ENCODE peak calls at places on chromosomes 5 and 9, in four cellular contexts. One of them, this sample, is unnamed.
A peak's percentile ranks its signal among the peaks of the same experiment; 100 is the strongest.

GRCh38 chr9:113011911-113012381 is at the start of gene ZNF883:
- DNase-seq in substantia nigra: peak; percentile 67
- DNase-seq in kidney: peak; percentile 79
- DNase-seq in RWPE1: peak; percentile 50
- DNase-seq in this sample: no peak

GRCh38 chr9:114426046-114426948 is 38.5 kb upstream of the AKNA start:
- DNase-seq in substantia nigra: no peak
- DNase-seq in RWPE1: no peak
- DNase-seq in kidney: no peak
- DNase-seq in this sample: no peak

GRCh38 chr9:129071526-129072131 is 9.3 kb upstream of the DOLPP1 start:
- DNase-seq in kidney: no peak
- DNase-seq in substantia nigra: no peak
- DNase-seq in RWPE1: no peak
- DNase-seq in this sample: no peak

GRCh38 chr9:14303526-14303925 is 10.4 kb downstream of the NFIB start:
- DNase-seq in kidney: no peak
- DNase-seq in substantia nigra: peak; percentile 78
- DNase-seq in RWPE1: no peak
- DNase-seq in this sample: no peak

GRCh38 chr9:93295456-93296076 is 111.6 kb downstream of the WNK2 start:
- DNase-seq in kidney: no peak
- DNase-seq in substantia nigra: no peak
- DNase-seq in RWPE1: no peak
- DNase-seq in this sample: no peak

GRCh38 chr5:80072103-80073073 is 37.2 kb downstream of the THBS4 start:
- DNase-seq in substantia nigra: no peak
- DNase-seq in RWPE1: no peak
- DNase-seq in kidney: no peak
- DNase-seq in this sample: no peak

GRCh38 chr9:36036780-36037579 is at the start of gene RECK:
- DNase-seq in kidney: peak; percentile 95
- DNase-seq in RWPE1: peak; percentile 93
- DNase-seq in substantia nigra: peak; percentile 93
- DNase-seq in this sample: peak; percentile 16

GRCh38 chr5:180180846-180181245 is 28.2 kb downstream of the RASGEF1C start:
- DNase-seq in kidney: no peak
- DNase-seq in substantia nigra: no peak
- DNase-seq in RWPE1: no peak
- DNase-seq in this sample: no peak

GRCh38 chr9:76155361-76155760 is 238.9 kb downstream of the RFK start:
- DNase-seq in kidney: no peak
- DNase-seq in RWPE1: no peak
- DNase-seq in substantia nigra: no peak
- DNase-seq in this sample: no peak

GRCh38 chr9:22813520-22813919 is 366.9 kb downstream of the DMRTA1 start:
- DNase-seq in substantia nigra: no peak
- DNase-seq in RWPE1: no peak
- DNase-seq in kidney: no peak
- DNase-seq in this sample: no peak

GRCh38 chr9:126303488-126303887 is 23.1 kb upstream of the MVB12B start:
- DNase-seq in RWPE1: no peak
- DNase-seq in substantia nigra: no peak
- DNase-seq in kidney: no peak
- DNase-seq in this sample: no peak

GRCh38 chr5:84274585-84275468 is 109.9 kb downstream of the EDIL3 start:
- DNase-seq in RWPE1: peak; percentile 53
- DNase-seq in kidney: no peak
- DNase-seq in substantia nigra: peak; percentile 27
- DNase-seq in this sample: no peak

GRCh38 chr5:11385901-11386293 is 518.3 kb downstream of the CTNND2 start:
- DNase-seq in kidney: no peak
- DNase-seq in substantia nigra: peak; percentile 46
- DNase-seq in RWPE1: no peak
- DNase-seq in this sample: no peak

GRCh38 chr5:133709074-133709676 is 96.8 kb upstream of the FSTL4 start:
- DNase-seq in substantia nigra: no peak
- DNase-seq in RWPE1: no peak
- DNase-seq in kidney: no peak
- DNase-seq in this sample: no peak

GRCh38 chr9:92977279-92977678 is 30.0 kb downstream of the FGD3 start:
- DNase-seq in substantia nigra: no peak
- DNase-seq in RWPE1: no peak
- DNase-seq in kidney: no peak
- DNase-seq in this sample: no peak

GRCh38 chr5:151553130-151553670 is 37.9 kb downstream of the FAT2 start:
- DNase-seq in RWPE1: no peak
- DNase-seq in substantia nigra: no peak
- DNase-seq in kidney: no peak
- DNase-seq in this sample: no peak

GRCh38 chr5:14669975-14670374 is 5.5 kb downstream of the OTULIN start:
- DNase-seq in substantia nigra: no peak
- DNase-seq in kidney: no peak
- DNase-seq in RWPE1: peak; percentile 49
- DNase-seq in this sample: peak; percentile 58

GRCh38 chr9:124657526-124657925 is 113.6 kb downstream of the NR6A1 start:
- DNase-seq in substantia nigra: no peak
- DNase-seq in RWPE1: no peak
- DNase-seq in kidney: no peak
- DNase-seq in this sample: no peak

GRCh38 chr5:4226565-4226964 is 630.9 kb downstream of the IRX1 start:
- DNase-seq in kidney: no peak
- DNase-seq in RWPE1: no peak
- DNase-seq in substantia nigra: no peak
- DNase-seq in this sample: no peak

GRCh38 chr5:115461506-115462290 is 82.9 kb downstream of the FEM1C start:
- DNase-seq in kidney: no peak
- DNase-seq in RWPE1: peak; percentile 81
- DNase-seq in substantia nigra: no peak
- DNase-seq in this sample: peak; percentile 84

GRCh38 chr9:121612511-121612998 is 38.9 kb upstream of the DAB2IP start:
- DNase-seq in substantia nigra: no peak
- DNase-seq in RWPE1: peak; percentile 86
- DNase-seq in kidney: no peak
- DNase-seq in this sample: peak; percentile 20

GRCh38 chr9:14238044-14238443 is 75.9 kb downstream of the NFIB start:
- DNase-seq in RWPE1: peak; percentile 35
- DNase-seq in substantia nigra: no peak
- DNase-seq in kidney: no peak
- DNase-seq in this sample: peak; percentile 18

GRCh38 chr5:57581222-57581621 is 98.6 kb upstream of the ACTBL2 start:
- DNase-seq in kidney: no peak
- DNase-seq in RWPE1: no peak
- DNase-seq in substantia nigra: no peak
- DNase-seq in this sample: no peak

GRCh38 chr9:133771486-133772482 is 33.6 kb upstream of the SARDH start:
- DNase-seq in substantia nigra: no peak
- DNase-seq in kidney: peak; percentile 53
- DNase-seq in RWPE1: no peak
- DNase-seq in this sample: no peak

GRCh38 chr9:87827341-87827740 is 55.3 kb upstream of the SPATA31E1 start:
- DNase-seq in substantia nigra: no peak
- DNase-seq in kidney: no peak
- DNase-seq in RWPE1: no peak
- DNase-seq in this sample: no peak

GRCh38 chr5:175206651-175207050 is 237.3 kb downstream of the DRD1 start:
- DNase-seq in kidney: no peak
- DNase-seq in RWPE1: no peak
- DNase-seq in substantia nigra: no peak
- DNase-seq in this sample: no peak

GRCh38 chr5:95439801-95440493 is 48.8 kb downstream of the FAM81B start:
- DNase-seq in RWPE1: no peak
- DNase-seq in kidney: no peak
- DNase-seq in substantia nigra: no peak
- DNase-seq in this sample: no peak

GRCh38 chr9:16147726-16148125 is 594.9 kb downstream of the CCDC171 start:
- DNase-seq in kidney: no peak
- DNase-seq in RWPE1: no peak
- DNase-seq in substantia nigra: peak; percentile 19
- DNase-seq in this sample: no peak

GRCh38 chr5:178279723-178280438 is 47.3 kb upstream of the PHYKPL start:
- DNase-seq in substantia nigra: peak; percentile 95
- DNase-seq in kidney: peak; percentile 96
- DNase-seq in RWPE1: peak; percentile 91
- DNase-seq in this sample: no peak

GRCh38 chr9:124219290-124219605 is 38.5 kb upstream of the NEK6 start:
- DNase-seq in RWPE1: no peak
- DNase-seq in kidney: no peak
- DNase-seq in substantia nigra: no peak
- DNase-seq in this sample: no peak

DNA sequence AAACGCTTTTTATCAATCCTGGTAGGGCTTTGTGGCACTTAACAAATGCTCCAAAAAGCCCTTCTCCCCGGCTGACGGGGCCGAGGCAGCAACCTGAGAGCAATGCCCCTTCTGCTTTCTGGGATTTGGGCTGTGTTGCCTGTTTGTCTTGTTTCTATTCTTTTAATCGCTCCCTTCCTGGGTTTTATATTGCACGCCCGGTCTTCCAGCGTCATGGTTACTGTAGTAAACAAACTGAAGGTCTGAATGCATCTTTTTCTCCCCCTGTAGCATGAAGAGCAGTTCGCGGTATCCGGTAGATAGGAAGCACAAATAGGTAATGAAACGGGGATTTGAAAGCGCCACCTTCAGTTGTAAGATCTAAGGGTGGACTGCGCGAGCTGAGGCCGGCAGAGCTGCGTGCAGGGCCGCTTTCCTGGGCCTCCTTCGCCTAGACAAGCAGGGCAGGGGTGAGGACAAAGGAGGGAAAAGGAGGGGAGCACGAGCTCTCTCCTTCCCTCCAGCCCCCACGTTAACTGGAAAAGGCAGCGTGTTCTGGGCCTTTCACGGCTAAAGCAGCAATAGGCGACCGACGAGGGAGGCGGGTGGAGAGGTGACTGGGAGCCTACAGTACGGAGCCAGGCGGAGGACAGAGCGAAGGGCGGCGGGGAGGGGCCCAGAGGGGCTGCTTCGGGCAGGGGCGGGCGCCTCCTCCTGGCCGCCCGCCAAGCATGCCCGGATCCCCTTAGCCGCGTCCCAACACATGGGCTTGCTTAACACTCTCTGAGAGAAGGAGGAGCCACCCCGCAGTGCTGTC is 49.3 kb upstream of the ZNF366 start:
- DNase-seq in RWPE1: no peak
- DNase-seq in substantia nigra: peak; percentile 45
- DNase-seq in kidney: peak; percentile 86
- DNase-seq in this sample: no peak
- H3K27ac ChIP-seq in RWPE1: peak overlapping the region; percentile 55
- H3K27ac ChIP-seq in substantia nigra: peak overlapping the region; percentile 55
- H3K27ac ChIP-seq in kidney: peak overlapping the region; percentile 72
- H3K27ac ChIP-seq in this sample: peak overlapping the region; percentile 10

GRCh38 chr5:170150713-170151104 is 45.0 kb downstream of the FOXI1 start:
- DNase-seq in substantia nigra: no peak
- DNase-seq in kidney: no peak
- DNase-seq in RWPE1: no peak
- DNase-seq in this sample: no peak

GRCh38 chr5:170154297-170154696 is 48.6 kb downstream of the FOXI1 start:
- DNase-seq in kidney: no peak
- DNase-seq in RWPE1: no peak
- DNase-seq in substantia nigra: no peak
- DNase-seq in this sample: no peak

GRCh38 chr5:170149206-170149515 is 43.5 kb downstream of the FOXI1 start:
- DNase-seq in RWPE1: no peak
- DNase-seq in kidney: no peak
- DNase-seq in substantia nigra: no peak
- DNase-seq in this sample: no peak

GRCh38 chr5:170148430-170149205 is 42.9 kb downstream of the FOXI1 start:
- DNase-seq in RWPE1: no peak
- DNase-seq in substantia nigra: no peak
- DNase-seq in kidney: no peak
- DNase-seq in this sample: no peak

DNA sequence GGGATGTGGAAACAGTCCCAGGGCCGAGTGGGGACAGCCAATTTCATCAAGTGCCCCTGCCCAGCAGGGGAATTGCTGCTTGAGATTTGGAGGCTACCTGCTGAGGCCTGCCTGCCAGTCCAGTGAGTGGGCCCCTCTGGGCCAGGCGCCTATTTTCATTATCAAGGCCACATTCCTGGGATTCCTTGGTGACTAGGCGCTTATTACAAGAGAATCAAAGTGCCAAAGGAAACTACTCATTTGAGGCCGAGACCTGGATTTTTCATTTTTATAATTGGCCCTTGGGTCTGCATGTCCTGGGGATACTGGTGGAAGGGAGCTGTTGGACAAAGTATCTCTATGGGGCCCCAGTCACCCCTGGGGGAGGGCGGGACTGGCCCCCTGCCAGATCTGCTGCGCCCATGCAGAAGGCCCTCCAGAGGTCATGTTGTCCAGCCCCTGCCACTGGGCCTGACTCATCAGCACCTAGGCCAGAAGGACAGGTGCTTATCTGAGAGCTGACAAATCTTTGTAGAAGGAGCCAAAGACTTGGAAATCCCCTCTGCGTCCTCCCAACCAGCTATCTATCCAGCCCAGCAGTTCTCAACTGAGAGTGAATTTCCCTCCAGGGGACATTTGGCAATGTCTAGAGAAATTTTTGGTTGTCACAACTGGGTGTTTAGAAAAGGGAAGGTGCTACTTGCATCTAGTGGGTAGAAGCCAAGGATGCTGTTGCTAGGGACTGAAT is 45.6 kb downstream of the FOXI1 start:
- DNase-seq in kidney: peak; percentile 79
- DNase-seq in RWPE1: peak; percentile 97
- DNase-seq in substantia nigra: no peak
- DNase-seq in this sample: peak; percentile 46
- H3K27ac ChIP-seq in kidney: no peak overlapping the region
- H3K27ac ChIP-seq in RWPE1: peak overlapping the region; percentile 85
- H3K27ac ChIP-seq in substantia nigra: no peak overlapping the region
- H3K27ac ChIP-seq in this sample: peak overlapping the region; percentile 42

DNA sequence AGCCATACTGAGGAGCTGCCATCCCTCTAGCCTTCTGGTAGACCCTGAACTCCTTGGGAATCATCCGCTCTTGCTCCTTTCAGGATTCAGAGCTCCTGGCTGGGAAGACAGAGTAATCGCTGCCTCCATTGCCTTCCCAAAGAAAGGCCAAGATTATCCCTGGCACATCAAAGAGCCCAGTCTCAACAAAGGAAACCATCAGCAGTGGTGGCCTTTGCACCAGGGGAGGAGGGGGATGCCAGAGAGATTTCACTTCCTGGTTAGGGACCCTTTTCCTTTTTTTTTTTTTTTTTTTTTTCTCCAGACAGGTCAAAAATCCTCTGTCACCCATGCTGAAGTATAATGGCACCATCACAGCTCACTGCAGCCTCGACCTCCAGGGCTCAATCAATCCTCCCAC is 16.0 kb upstream of the ERGIC1 start:
- DNase-seq in kidney: no peak
- DNase-seq in RWPE1: no peak
- DNase-seq in substantia nigra: no peak
- DNase-seq in this sample: no peak
- H3K27ac ChIP-seq in kidney: no peak overlapping the region
- H3K27ac ChIP-seq in RWPE1: peak overlapping the region; percentile 72
- H3K27ac ChIP-seq in substantia nigra: no peak overlapping the region
- H3K27ac ChIP-seq in this sample: no peak overlapping the region

DNA sequence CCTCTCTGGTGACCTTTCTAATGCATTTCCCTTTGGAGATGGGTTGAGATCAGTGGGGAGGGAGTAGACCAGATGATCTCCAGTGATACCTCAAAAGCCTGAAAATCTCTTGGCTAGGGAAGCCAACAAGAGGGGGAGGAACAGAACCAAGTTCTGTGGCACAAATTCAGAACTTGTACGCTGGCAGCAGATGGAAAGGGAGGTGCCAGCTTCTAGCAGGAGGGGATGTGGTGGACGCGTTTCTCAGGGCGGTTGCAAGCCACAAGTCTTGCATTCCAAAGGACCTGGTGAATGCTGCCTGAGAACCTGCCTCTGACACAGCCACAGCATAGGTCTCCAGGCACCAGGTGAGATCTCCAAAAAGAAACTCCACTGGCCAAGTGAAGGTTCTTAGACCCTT is 13.4 kb downstream of the SLIT3 start:
- DNase-seq in substantia nigra: no peak
- DNase-seq in kidney: no peak
- DNase-seq in RWPE1: no peak
- DNase-seq in this sample: no peak
- H3K27ac ChIP-seq in substantia nigra: no peak overlapping the region
- H3K27ac ChIP-seq in kidney: no peak overlapping the region
- H3K27ac ChIP-seq in RWPE1: no peak overlapping the region
- H3K27ac ChIP-seq in this sample: no peak overlapping the region